ENCODE peak calls at places on chromosomes 3 and 15, in five cellular contexts. H, G, A, D and V are unnamed samples.

GRCh38 chr3:133895208-133896001 is at the start of gene RAB6B:
- DNase-seq in H (peak), G (peak), A (peak), D (peak), V (no peak)

GRCh38 chr3:57256844-57257243 is 29.3 kb downstream of the APPL1 start:
- DNase-seq in H (no peak), G (no peak), A (no peak), D (no peak), V (no peak)

GRCh38 chr15:66751579-66751978 is 49.5 kb downstream of the SMAD6 start:
- DNase-seq in H (no peak), G (no peak), A (no peak), D (peak), V (no peak)

GRCh38 chr15:73374599-73374998 is 5.8 kb upstream of the HCN4 start:
- DNase-seq in H (no peak), G (no peak), A (no peak), D (no peak), V (no peak)

GRCh38 chr3:51708216-51708845 is 1.5 kb downstream of the GRM2 start:
- DNase-seq in H (no peak), G (no peak), A (no peak), D (no peak), V (no peak)

GRCh38 chr3:183967693-183968092 is 50.0 kb downstream of the ABCC5 start:
- DNase-seq in H (no peak), G (no peak), A (no peak), D (no peak), V (no peak)

GRCh38 chr3:78255403-78255802 is 1215.5 kb downstream of the ROBO2 start:
- DNase-seq in H (no peak), G (no peak), A (peak), D (peak), V (no peak)

GRCh38 chr3:33717866-33718594 is at the start of gene CLASP2:
- DNase-seq in H (peak), G (peak), A (peak), D (peak), V (peak)

GRCh38 chr3:172305552-172305951 is 142.7 kb downstream of the GHSR start:
- DNase-seq in H (no peak), G (no peak), A (no peak), D (peak), V (no peak)

GRCh38 chr15:64426845-64427465 is 33.4 kb upstream of the ZNF609 start:
- DNase-seq in H (no peak), G (peak), A (peak), D (peak), V (no peak)

GRCh38 chr3:168267179-168267578 is 171.5 kb upstream of the GOLIM4 start:
- DNase-seq in H (no peak), G (no peak), A (no peak), D (no peak), V (no peak)

GRCh38 chr3:126212629-126213375 is 32.4 kb upstream of the ALDH1L1 start:
- DNase-seq in H (no peak), G (peak), A (peak), D (peak), V (no peak)

GRCh38 chr3:15974647-15975046 is 176.9 kb upstream of the ANKRD28 start:
- DNase-seq in H (no peak), G (no peak), A (no peak), D (no peak), V (no peak)

GRCh38 chr3:107718547-107718946 is 195.8 kb downstream of the BBX start:
- DNase-seq in H (no peak), G (no peak), A (no peak), D (no peak), V (no peak)

GRCh38 chr3:155560594-155560993 is 184.3 kb downstream of the PLCH1 start:
- DNase-seq in H (no peak), G (peak), A (no peak), D (peak), V (no peak)

GRCh38 chr15:68788265-68788624 is 32.5 kb downstream of the ANP32A start:
- DNase-seq in H (no peak), G (no peak), A (no peak), D (no peak), V (no peak)

GRCh38 chr3:167733961-167734497 is 663 bp downstream of the PDCD10 start:
- DNase-seq in H (no peak), G (peak), A (no peak), D (peak), V (no peak)

GRCh38 chr15:70856884-70857546 is 3.1 kb upstream of the LARP6 start:
- DNase-seq in H (no peak), G (no peak), A (peak), D (peak), V (no peak)

GRCh38 chr3:107612581-107613182 is 89.9 kb downstream of the BBX start:
- DNase-seq in H (no peak), G (no peak), A (no peak), D (no peak), V (no peak)

GRCh38 chr3:87052499-87053260 is 61.7 kb upstream of the VGLL3 start:
- DNase-seq in H (no peak), G (no peak), A (no peak), D (no peak), V (no peak)